ENCODE peak calls at places on chromosomes 2 and 18, in six cellular contexts. X is colonic mucosa, G is A549, O is tibial artery, U is breast epithelium, I is stomach. F is an unnamed sample.

GRCh38 chr2:176491172-176491904 is 222.1 kb downstream of the MTX2 start:
- DNase-seq in O (peak; percentile 69), U (peak; percentile 31), X (peak; percentile 33), G (no peak), I (peak; percentile 26), F (no peak)

GRCh38 chr2:155708052-155708451 is 624.5 kb downstream of the NR4A2 start:
- DNase-seq in U (no peak), X (no peak), O (no peak), G (no peak), I (no peak), F (no peak)

GRCh38 chr2:160584972-160585494 is 91.4 kb upstream of the RBMS1 start:
- DNase-seq in U (no peak), G (no peak), X (no peak), I (no peak), O (no peak), F (no peak)

GRCh38 chr2:159224061-159224813 is 62.3 kb downstream of the WDSUB1 start:
- DNase-seq in O (no peak), X (no peak), U (no peak), I (no peak), G (no peak), F (no peak)

GRCh38 chr18:23307567-23308295 is 145.4 kb upstream of the RIOK3 start:
- DNase-seq in G (no peak), U (no peak), I (no peak), O (no peak), X (no peak), F (no peak)

GRCh38 chr2:112529751-112530150 is 12.5 kb upstream of the POLR1B start:
- DNase-seq in I (no peak), U (no peak), G (no peak), X (no peak), O (no peak), F (no peak)

GRCh38 chr2:226424971-226425370 is 374.6 kb downstream of the IRS1 start:
- DNase-seq in U (no peak), G (no peak), O (no peak), I (no peak), X (no peak), F (no peak)

GRCh38 chr2:160566717-160567116 is 73.1 kb upstream of the RBMS1 start:
- DNase-seq in U (no peak), O (no peak), G (no peak), I (no peak), X (no peak), F (no peak)

GRCh38 chr18:54926593-54927297 is 32.5 kb downstream of the CCDC68 start:
- DNase-seq in I (no peak), X (no peak), G (no peak), U (no peak), O (no peak), F (no peak)

GRCh38 chr2:120856421-120856862 is 120.8 kb downstream of the GLI2 start:
- DNase-seq in X (no peak), U (no peak), I (no peak), G (no peak), O (no peak), F (no peak)

GRCh38 chr2:144519934-144520717 is at the start of gene ZEB2:
- DNase-seq in I (no peak), G (peak; percentile 22), U (peak; percentile 49), O (peak; percentile 81), X (peak; percentile 48), F (peak; percentile 17)

GRCh38 chr18:50193796-50194622 is 938 bp downstream of the MYO5B start:
- DNase-seq in X (peak; percentile 55), G (no peak), O (no peak), I (peak; percentile 36), U (peak; percentile 20), F (peak; percentile 59)

GRCh38 chr2:232556426-232556825 is 5.9 kb downstream of the EIF4E2 start:
- DNase-seq in G (no peak), X (no peak), U (no peak), O (no peak), I (no peak), F (no peak)

GRCh38 chr18:934518-935123 is 29.9 kb downstream of the ADCYAP1 start:
- DNase-seq in G (no peak), O (no peak), X (no peak), I (no peak), U (no peak), F (no peak)

GRCh38 chr2:201248288-201248844 is 12.0 kb upstream of the CASP8 start:
- DNase-seq in G (no peak), U (no peak), I (no peak), X (no peak), O (no peak), F (no peak)

GRCh38 chr2:171762879-171763573 is 75.8 kb downstream of the DYNC1I2 start:
- DNase-seq in O (no peak), I (no peak), G (no peak), U (no peak), X (no peak), F (no peak)

GRCh38 chr2:23523651-23524260 is 138.8 kb downstream of the KLHL29 start:
- DNase-seq in O (peak; percentile 56), G (no peak), I (no peak), X (no peak), U (peak; percentile 46), F (no peak)

GRCh38 chr2:23525137-23525765 is 140.3 kb downstream of the KLHL29 start:
- DNase-seq in G (no peak), O (no peak), U (peak; percentile 69), X (no peak), I (no peak), F (no peak)

GRCh38 chr2:23526114-23526513 is 141.1 kb downstream of the KLHL29 start:
- DNase-seq in U (no peak), O (no peak), X (no peak), I (no peak), G (no peak), F (no peak)

GRCh38 chr2:23522726-23523410 is 137.9 kb downstream of the KLHL29 start:
- DNase-seq in I (no peak), U (no peak), X (no peak), G (no peak), O (no peak), F (no peak)

DNA sequence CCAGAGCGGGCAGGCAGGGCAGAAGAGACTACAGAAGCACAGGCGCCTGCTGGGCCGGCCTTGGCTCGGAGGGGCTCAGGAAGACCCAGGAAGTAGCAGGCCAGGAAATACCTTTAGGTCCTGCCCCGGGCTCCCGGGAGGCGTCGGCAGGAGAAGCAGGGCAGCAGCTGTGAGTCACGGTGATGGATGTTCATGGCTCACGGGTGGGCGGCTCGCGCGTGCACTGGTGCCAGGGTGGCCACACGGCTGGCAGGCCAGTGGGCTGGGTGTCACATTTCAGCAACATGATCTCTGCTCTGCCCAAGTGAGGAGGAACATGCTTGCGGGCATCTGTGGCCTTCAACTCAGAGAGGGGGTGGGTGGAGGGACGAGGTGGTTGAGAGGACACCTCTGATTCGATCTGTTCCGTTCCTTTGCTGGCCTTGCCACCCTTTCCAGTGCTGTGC is 139.3 kb downstream of the KLHL29 start:
- DNase-seq in X (no peak), G (no peak), U (peak; percentile 89), O (peak; percentile 67), I (no peak), F (no peak)
- H3K27ac ChIP-seq in X (no peak overlapping the region), G (no peak overlapping the region), U (peak overlapping the region; percentile 83), O (peak overlapping the region; percentile 75), I (peak overlapping the region; percentile 88), F (peak overlapping the region; percentile 0)

DNA sequence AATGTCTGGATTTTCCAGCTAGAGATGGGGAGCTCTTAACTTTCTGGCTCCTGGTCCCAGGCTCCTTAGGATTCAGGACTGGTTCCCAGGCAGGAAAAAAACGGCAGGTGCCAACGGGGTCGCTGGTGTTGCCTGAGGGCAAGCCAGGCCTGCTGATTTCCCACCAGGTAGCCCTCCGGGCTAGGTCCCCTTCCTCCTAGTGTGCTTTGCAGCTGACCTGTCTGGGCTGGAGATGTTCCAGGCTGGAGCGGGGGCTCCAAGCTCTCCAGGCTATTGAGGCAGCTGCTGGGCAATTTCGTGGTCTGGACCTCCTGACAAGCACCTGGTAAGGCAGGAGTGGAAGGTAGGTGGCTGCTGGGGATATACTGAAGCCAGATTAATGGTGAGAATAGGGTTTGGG is 2.0 kb upstream of the MRPL53 start:
- DNase-seq in G (no peak), I (no peak), U (no peak), O (no peak), X (no peak), F (no peak)
- H3K4me3 ChIP-seq in G (no peak overlapping the region), I (no peak overlapping the region), U (no peak overlapping the region), O (no peak overlapping the region), X (no peak overlapping the region), F (no peak overlapping the region)

DNA sequence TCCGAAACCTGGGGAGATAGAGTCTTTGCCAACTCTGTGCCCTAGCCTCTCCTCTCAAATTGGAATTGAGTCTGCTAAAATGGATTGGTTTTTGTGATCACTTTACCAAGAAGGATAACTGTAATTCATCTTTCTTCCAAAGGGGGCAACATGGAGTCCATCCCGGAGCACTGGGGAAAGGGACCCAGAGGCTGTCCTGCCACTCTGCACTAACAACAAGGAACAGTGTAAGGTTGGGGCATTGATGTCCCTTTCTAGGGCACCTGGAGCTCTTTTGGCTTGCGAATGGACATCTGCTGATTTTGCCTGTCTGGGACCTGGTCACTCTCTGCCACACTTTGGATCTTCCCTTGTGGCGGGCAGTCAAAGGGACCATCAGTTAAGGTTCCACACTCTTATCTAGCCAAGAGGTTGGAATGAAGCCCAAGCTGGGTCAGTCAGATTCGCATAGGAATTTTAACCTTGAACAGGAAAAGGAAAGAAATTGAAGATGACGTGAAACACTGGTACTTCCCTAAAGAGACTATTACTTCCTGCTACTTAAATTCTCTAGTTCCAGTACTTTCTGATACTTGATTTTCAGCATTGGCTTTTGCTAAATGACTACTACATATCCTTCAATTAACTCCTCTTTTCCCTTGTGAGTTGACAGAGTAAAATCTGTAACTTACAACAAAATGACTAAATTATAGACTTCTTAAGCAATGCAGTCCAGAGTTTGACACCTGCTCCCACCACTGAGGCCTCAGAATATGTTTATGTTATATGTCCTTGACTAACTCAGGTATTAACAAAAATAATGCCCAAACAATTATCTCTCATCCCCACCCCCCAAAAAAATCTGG is 64.7 kb upstream of the KLF7 start:
- DNase-seq in O (no peak), X (no peak), G (peak; percentile 28), U (no peak), I (no peak), F (peak; percentile 24)
- H3K4me1 ChIP-seq in O (peaks cover 17% of the 10 kb centered on the region), X (no peaks in the 10 kb centered on the region), G (peaks cover 8% of the 10 kb centered on the region), U (no peaks in the 10 kb centered on the region), I (peaks cover 29% of the 10 kb centered on the region), F (peaks cover 4% of the 10 kb centered on the region)

GRCh38 chr2:236610991-236611821 is 41.6 kb downstream of the ACKR3 start:
- DNase-seq in O (no peak), I (no peak), G (no peak), X (no peak), U (no peak), F (no peak)

GRCh38 chr2:236614566-236614965 is 44.9 kb downstream of the ACKR3 start:
- DNase-seq in X (no peak), G (no peak), U (no peak), O (no peak), I (no peak), F (no peak)

GRCh38 chr2:236613607-236614006 is 44.0 kb downstream of the ACKR3 start:
- DNase-seq in X (no peak), O (no peak), U (no peak), G (no peak), I (no peak), F (no peak)

GRCh38 chr2:236616031-236616430 is 46.4 kb downstream of the ACKR3 start:
- DNase-seq in O (no peak), U (no peak), I (no peak), X (no peak), G (no peak), F (no peak)

DNA sequence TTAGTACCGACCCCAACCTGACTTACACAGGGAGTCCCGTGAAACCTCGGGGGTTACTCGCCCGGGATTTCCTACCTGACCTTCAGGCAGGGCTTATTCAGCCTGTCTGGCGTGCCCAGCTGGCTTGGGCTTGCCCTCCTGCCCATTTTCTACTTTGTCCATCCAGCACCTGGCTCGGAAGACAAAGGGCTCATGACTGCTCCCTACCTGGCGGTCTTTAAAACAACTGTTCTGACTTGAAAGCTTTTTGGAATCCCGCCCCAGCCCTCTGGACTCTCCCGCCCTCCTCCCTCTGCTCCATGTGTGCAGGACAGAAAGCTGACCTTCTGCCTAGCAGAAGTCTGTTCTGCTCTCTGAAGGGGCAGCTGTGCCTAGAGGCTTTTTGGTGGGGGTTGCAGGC is 43.1 kb downstream of the ACKR3 start:
- DNase-seq in I (no peak), U (no peak), X (no peak), O (no peak), G (no peak), F (no peak)
- H3K27ac ChIP-seq in I (no peak overlapping the region), U (no peak overlapping the region), X (no peak overlapping the region), O (no peak overlapping the region), G (no peak overlapping the region), F (no peak overlapping the region)